ENCODE peak calls at places on chromosomes 6 and 20, in four cellular contexts. Z, G, V and I are unnamed samples.

GRCh38 chr6:85675030-85675819 is 32.5 kb upstream of the SYNCRIP start:
- DNase-seq in Z (no peak), G (no peak), V (no peak), I (peak)

GRCh38 chr20:33009214-33010132 is 2.0 kb downstream of the BPIFB2 start:
- DNase-seq in Z (no peak), G (no peak), V (no peak), I (no peak)

GRCh38 chr20:47453167-47453782 is 48.4 kb upstream of the NCOA3 start:
- DNase-seq in Z (no peak), G (peak), V (no peak), I (peak)

GRCh38 chr20:19497064-19497463 is 261.0 kb upstream of the RIN2 start:
- DNase-seq in Z (no peak), G (no peak), V (no peak), I (no peak)

GRCh38 chr6:56693246-56693607 is 50.5 kb upstream of the DST start:
- DNase-seq in Z (no peak), G (no peak), V (peak), I (peak)

GRCh38 chr6:21348462-21349195 is 244.9 kb upstream of the SOX4 start:
- DNase-seq in Z (no peak), G (peak), V (no peak), I (no peak)

GRCh38 chr6:46191961-46192360 is 21.2 kb upstream of the ENPP5 start:
- DNase-seq in Z (no peak), G (no peak), V (no peak), I (peak)

GRCh38 chr20:2691663-2692035 is 931 bp upstream of the EBF4 start:
- DNase-seq in Z (no peak), G (no peak), V (no peak), I (no peak)

GRCh38 chr20:41167481-41168253 is 30.3 kb downstream of the PLCG1 start:
- DNase-seq in Z (no peak), G (no peak), V (no peak), I (no peak)